ENCODE peak calls at places on chromosome 14, in eight cellular contexts. D is dermis blood vessel endothelial cell; W is breast epithelium; G is endothelial cell; V is activated CD4-positive, alpha-beta memory T cell treated with anti-CD3 and anti-CD28 coated beads for 36 hours; B is islet precursor cell; Q is stimulated activated CD4-positive, alpha-beta T cell treated with anti-CD3 and anti-CD28 coated beads, TNF-alpha, amount 100 ng/mL, for 4 hours; S is naive thymus-derived CD8-positive, alpha-beta T cell. U is an unnamed sample.

GRCh38 chr14:54487771-54488170 is 1.0 kb downstream of the GMFB start:
- DNase-seq in D (peak; percentile 59), W (no peak), G (no peak), V (no peak), B (no peak), Q (no peak), S (no peak), U (no peak)

GRCh38 chr14:63203618-63204406 is 431 bp upstream of the RHOJ start:
- DNase-seq in D (peak; percentile 100), W (peak; percentile 76), G (peak; percentile 76), V (no peak), B (peak; percentile 98), Q (no peak), S (no peak), U (no peak)

GRCh38 chr14:54267172-54267571 is 129.6 kb upstream of the CDKN3 start:
- DNase-seq in D (no peak), W (no peak), G (no peak), V (no peak), B (no peak), Q (no peak), S (no peak), U (no peak)

GRCh38 chr14:72583316-72584272 is 310.3 kb downstream of the DPF3 start:
- DNase-seq in D (no peak), W (no peak), G (no peak), V (no peak), B (no peak), Q (no peak), S (no peak), U (no peak)

GRCh38 chr14:57189070-57189469 is 79.6 kb downstream of the EXOC5 start:
- DNase-seq in D (no peak), W (no peak), G (no peak), V (no peak), B (no peak), Q (no peak), S (no peak), U (no peak)

GRCh38 chr14:96238676-96239075 is 17.3 kb upstream of the BDKRB1 start:
- DNase-seq in D (no peak), W (no peak), G (no peak), V (no peak), B (no peak), Q (no peak), S (no peak), U (no peak)

GRCh38 chr14:91980157-91980556 is 32.7 kb upstream of the FBLN5 start:
- DNase-seq in D (peak; percentile 92), W (no peak), G (no peak), V (no peak), B (no peak), Q (no peak), S (no peak), U (peak; percentile 45)

GRCh38 chr14:106227793-106228192 is 701.4 kb downstream of the TMEM121 start:
- DNase-seq in D (no peak), W (no peak), G (no peak), V (no peak), B (no peak), Q (no peak), S (no peak), U (no peak)

GRCh38 chr14:59890676-59891075 is 20.1 kb upstream of the RTN1 start:
- DNase-seq in D (no peak), W (no peak), G (no peak), V (no peak), B (no peak), Q (no peak), S (no peak), U (no peak)

GRCh38 chr14:70093156-70093555 is 95.6 kb downstream of the SLC8A3 start:
- DNase-seq in D (no peak), W (no peak), G (no peak), V (no peak), B (no peak), Q (no peak), S (no peak), U (no peak)

GRCh38 chr14:91961297-91962220 is 14.1 kb upstream of the FBLN5 start:
- DNase-seq in D (no peak), W (no peak), G (no peak), V (no peak), B (no peak), Q (no peak), S (no peak), U (no peak)

GRCh38 chr14:34676516-34677211 is 37.7 kb downstream of the CFL2 start:
- DNase-seq in D (no peak), W (no peak), G (no peak), V (no peak), B (no peak), Q (no peak), S (no peak), U (no peak)

GRCh38 chr14:88618476-88618875 is 55.6 kb downstream of the ZC3H14 start:
- DNase-seq in D (no peak), W (no peak), G (no peak), V (no peak), B (no peak), Q (no peak), S (no peak), U (no peak)

GRCh38 chr14:104445832-104446381 is 133.7 kb upstream of the C14orf180 start:
- DNase-seq in D (no peak), W (peak; percentile 9), G (no peak), V (no peak), B (peak; percentile 50), Q (no peak), S (peak; percentile 4), U (no peak)

GRCh38 chr14:54769955-54770863 is 132.4 kb downstream of the GCH1 start:
- DNase-seq in D (no peak), W (no peak), G (no peak), V (no peak), B (no peak), Q (no peak), S (no peak), U (no peak)

GRCh38 chr14:60862283-60862682 is 118.6 kb downstream of the TRMT5 start:
- DNase-seq in D (no peak), W (peak; percentile 60), G (no peak), V (no peak), B (no peak), Q (no peak), S (no peak), U (no peak)

GRCh38 chr14:50012644-50013043 is 103.7 kb downstream of the VCPKMT start:
- DNase-seq in D (no peak), W (no peak), G (no peak), V (no peak), B (no peak), Q (no peak), S (no peak), U (no peak)

GRCh38 chr14:67583711-67584644 is 16.1 kb downstream of the PIGH start:
- DNase-seq in D (peak; percentile 78), W (no peak), G (peak; percentile 59), V (peak; percentile 32), B (peak; percentile 73), Q (no peak), S (no peak), U (peak; percentile 63)

GRCh38 chr14:81313200-81313599 is 86.9 kb downstream of the STON2 start:
- DNase-seq in D (no peak), W (no peak), G (no peak), V (no peak), B (no peak), Q (no peak), S (no peak), U (no peak)

GRCh38 chr14:24297190-24297964 is 2.2 kb downstream of the DHRS1 start:
- DNase-seq in D (peak; percentile 59), W (no peak), G (no peak), V (no peak), B (no peak), Q (no peak), S (no peak), U (no peak)

GRCh38 chr14:99821519-99822165 is 28.4 kb downstream of the EML1 start:
- DNase-seq in D (no peak), W (no peak), G (no peak), V (no peak), B (peak; percentile 11), Q (no peak), S (no peak), U (no peak)

GRCh38 chr14:50937325-50937724 is 7.0 kb downstream of the PYGL start:
- DNase-seq in D (no peak), W (no peak), G (no peak), V (no peak), B (no peak), Q (no peak), S (no peak), U (no peak)

GRCh38 chr14:89504084-89504483 is 87.1 kb upstream of the FOXN3 start:
- DNase-seq in D (no peak), W (no peak), G (no peak), V (no peak), B (peak; percentile 38), Q (no peak), S (no peak), U (no peak)

GRCh38 chr14:35292770-35293561 is 784 bp downstream of the PSMA6 start:
- DNase-seq in D (no peak), W (no peak), G (no peak), V (no peak), B (no peak), Q (no peak), S (no peak), U (no peak)

GRCh38 chr14:105411017-105411941 is 8.3 kb upstream of the MTA1 start:
- DNase-seq in D (peak; percentile 48), W (no peak), G (no peak), V (no peak), B (peak; percentile 76), Q (no peak), S (no peak), U (peak; percentile 96)

GRCh38 chr14:57420033-57420432 is 29.6 kb downstream of the NAA30 start:
- DNase-seq in D (no peak), W (no peak), G (no peak), V (no peak), B (no peak), Q (no peak), S (no peak), U (no peak)

GRCh38 chr14:77375164-77375950 is 1.5 kb downstream of the TMED8 start:
- DNase-seq in D (no peak), W (no peak), G (no peak), V (no peak), B (no peak), Q (no peak), S (no peak), U (no peak)

GRCh38 chr14:89912667-89913211 is 41.8 kb downstream of the EFCAB11 start:
- DNase-seq in D (peak; percentile 85), W (no peak), G (no peak), V (no peak), B (no peak), Q (no peak), S (no peak), U (no peak)

GRCh38 chr14:74412753-74413152 is 13.3 kb downstream of the SYNDIG1L start:
- DNase-seq in D (no peak), W (no peak), G (no peak), V (no peak), B (no peak), Q (no peak), S (no peak), U (no peak)

GRCh38 chr14:56487761-56488160 is 91.8 kb upstream of the TMEM260 start:
- DNase-seq in D (no peak), W (no peak), G (no peak), V (no peak), B (no peak), Q (no peak), S (no peak), U (no peak)

GRCh38 chr14:66216763-66217162 is 269.4 kb upstream of the CCDC196 start:
- DNase-seq in D (no peak), W (no peak), G (no peak), V (no peak), B (no peak), Q (no peak), S (no peak), U (no peak)